ENCODE peak calls at places on chromosome 20, in ten cellular contexts. Q is sigmoid colon, A is tibial nerve, E is esophagus squamous epithelium, V is right lobe of liver, I is IMR-90, D is suprapubic skin, R is breast epithelium, X is heart left ventricle, G is transverse colon. Z is an unnamed sample.

GRCh38 chr20:39624316-39624715 is 662.2 kb downstream of the DHX35 start:
- DNase-seq in V (no peak), R (no peak), A (no peak), D (no peak), X (no peak), Q (no peak), E (no peak), G (no peak), I (no peak), Z (no peak)

GRCh38 chr20:55918471-55918870 is 86.8 kb downstream of the CBLN4 start:
- DNase-seq in Q (no peak), G (no peak), X (no peak), I (no peak), V (no peak), D (no peak), A (no peak), R (no peak), E (no peak), Z (no peak)

GRCh38 chr20:21808863-21809664 is 103.6 kb downstream of the PAX1 start:
- DNase-seq in A (peak; percentile 45), E (no peak), D (no peak), I (no peak), V (peak; percentile 66), Q (no peak), G (peak; percentile 36), R (peak; percentile 61), X (peak; percentile 25), Z (peak; percentile 86)

GRCh38 chr20:62775206-62775605 is 21.1 kb upstream of the MRGBP start:
- DNase-seq in X (no peak), V (no peak), I (no peak), Q (no peak), D (no peak), E (no peak), G (no peak), A (no peak), R (no peak), Z (no peak)

GRCh38 chr20:14716251-14716650 is 378.8 kb upstream of the FLRT3 start:
- DNase-seq in G (no peak), I (no peak), D (no peak), R (no peak), E (no peak), Q (no peak), A (no peak), V (no peak), X (no peak), Z (no peak)

GRCh38 chr20:43919686-43920403 is 5.2 kb downstream of the TOX2 start:
- DNase-seq in E (no peak), Q (no peak), X (no peak), D (no peak), A (no peak), V (no peak), G (no peak), R (no peak), I (no peak), Z (no peak)

GRCh38 chr20:9298906-9299305 is 215.5 kb upstream of the LAMP5 start:
- DNase-seq in X (no peak), I (no peak), D (no peak), Q (no peak), E (no peak), V (no peak), G (no peak), A (no peak), R (no peak), Z (no peak)

GRCh38 chr20:61436268-61436667 is 184.2 kb downstream of the CDH4 start:
- DNase-seq in A (no peak), D (no peak), R (no peak), X (no peak), E (no peak), V (no peak), Q (no peak), I (peak; percentile 61), G (no peak), Z (no peak)

GRCh38 chr20:53664121-53664520 is 70.5 kb upstream of the ZNF217 start:
- DNase-seq in V (no peak), A (no peak), X (no peak), G (peak; percentile 41), D (no peak), Q (no peak), E (no peak), R (no peak), I (no peak), Z (no peak)

GRCh38 chr20:22921595-22922421 is 113.3 kb upstream of the SSTR4 start:
- DNase-seq in I (peak; percentile 8), R (no peak), D (no peak), V (no peak), Q (no peak), G (no peak), E (no peak), A (no peak), X (no peak), Z (no peak)

GRCh38 chr20:63098195-63098810 is 91.5 kb upstream of the BHLHE23 start:
- DNase-seq in G (peak; percentile 2), I (no peak), R (peak; percentile 40), D (peak; percentile 23), E (no peak), A (no peak), V (peak; percentile 24), X (peak; percentile 2), Q (peak; percentile 25), Z (no peak)

GRCh38 chr20:33655164-33655563 is 7.0 kb upstream of the C20orf144 start:
- DNase-seq in G (no peak), Q (peak; percentile 62), R (no peak), X (no peak), V (no peak), A (no peak), I (no peak), E (no peak), D (no peak), Z (no peak)

GRCh38 chr20:18273738-18274137 is 14.6 kb upstream of the ZNF133 start:
- DNase-seq in Q (no peak), D (no peak), A (no peak), R (no peak), G (no peak), X (no peak), V (no peak), E (no peak), I (no peak), Z (no peak)

GRCh38 chr20:16017656-16018055 is 555.6 kb downstream of the KIF16B start:
- DNase-seq in Q (no peak), I (no peak), R (no peak), X (no peak), D (no peak), G (no peak), E (no peak), V (no peak), A (no peak), Z (no peak)

GRCh38 chr20:13262701-13263335 is 41.7 kb downstream of the ISM1 start:
- DNase-seq in A (no peak), V (no peak), I (no peak), R (no peak), Q (no peak), G (no peak), D (no peak), E (no peak), X (no peak), Z (no peak)

GRCh38 chr20:36575066-36575743 is 1.8 kb downstream of the TGIF2 start:
- DNase-seq in D (peak; percentile 80), I (peak; percentile 54), X (peak; percentile 50), G (peak; percentile 53), A (peak; percentile 38), E (no peak), Q (peak; percentile 87), V (peak; percentile 62), R (peak; percentile 59), Z (peak; percentile 76)

GRCh38 chr20:2631228-2631627 is 21.2 kb upstream of the NOP56 start:
- DNase-seq in V (no peak), Q (no peak), I (no peak), E (no peak), X (no peak), G (no peak), A (no peak), R (no peak), D (no peak), Z (no peak)

GRCh38 chr20:35277531-35278395 is at the start of gene MMP24OS:
- DNase-seq in Q (peak; percentile 96), G (peak; percentile 94), I (peak; percentile 82), E (peak; percentile 25), R (peak; percentile 90), V (peak; percentile 94), A (peak; percentile 82), D (peak; percentile 95), X (peak; percentile 95), Z (peak; percentile 91)
- TF ChIP-seq POLR2A in Q (peak; percentile 80), G (peak; percentile 96), I (peak; percentile 91), E (no peak), R (peak; percentile 83), V (peak; percentile 90), A (peak; percentile 96), D (peak; percentile 48), X (peak; percentile 88), Z (no peak)

DNA sequence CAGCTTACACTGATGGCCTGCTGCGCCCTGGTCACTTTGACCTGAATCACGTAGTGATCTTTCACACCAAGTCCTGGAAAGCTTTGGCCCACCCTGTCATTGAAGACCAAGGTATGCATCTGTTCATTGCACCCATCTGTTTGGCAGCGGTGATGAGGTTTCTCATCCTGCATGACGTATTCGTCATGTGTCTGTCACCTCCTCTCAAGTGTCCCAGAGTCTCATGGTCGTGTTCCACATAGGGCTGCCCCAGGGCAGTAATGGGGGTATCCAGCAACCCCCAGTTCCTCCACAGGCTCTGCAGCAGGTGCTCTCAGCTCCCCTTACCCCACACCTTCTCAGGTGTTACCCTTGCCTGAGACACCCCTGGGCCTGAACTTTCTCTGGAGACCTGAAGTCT is 104.1 kb downstream of the SYNDIG1 start:
- DNase-seq in D (no peak), V (no peak), R (no peak), G (no peak), A (no peak), E (no peak), Q (no peak), I (no peak), X (no peak), Z (no peak)
- H3K27me3 ChIP-seq in D (no peaks in the 10 kb centered on the region), V (no peaks in the 10 kb centered on the region), R (no peaks in the 10 kb centered on the region), G (no peaks in the 10 kb centered on the region), A (no peaks in the 10 kb centered on the region), E (no peaks in the 10 kb centered on the region), Q (no peaks in the 10 kb centered on the region), I (no peaks in the 10 kb centered on the region), X (no peaks in the 10 kb centered on the region), Z (no peaks in the 10 kb centered on the region)

DNA sequence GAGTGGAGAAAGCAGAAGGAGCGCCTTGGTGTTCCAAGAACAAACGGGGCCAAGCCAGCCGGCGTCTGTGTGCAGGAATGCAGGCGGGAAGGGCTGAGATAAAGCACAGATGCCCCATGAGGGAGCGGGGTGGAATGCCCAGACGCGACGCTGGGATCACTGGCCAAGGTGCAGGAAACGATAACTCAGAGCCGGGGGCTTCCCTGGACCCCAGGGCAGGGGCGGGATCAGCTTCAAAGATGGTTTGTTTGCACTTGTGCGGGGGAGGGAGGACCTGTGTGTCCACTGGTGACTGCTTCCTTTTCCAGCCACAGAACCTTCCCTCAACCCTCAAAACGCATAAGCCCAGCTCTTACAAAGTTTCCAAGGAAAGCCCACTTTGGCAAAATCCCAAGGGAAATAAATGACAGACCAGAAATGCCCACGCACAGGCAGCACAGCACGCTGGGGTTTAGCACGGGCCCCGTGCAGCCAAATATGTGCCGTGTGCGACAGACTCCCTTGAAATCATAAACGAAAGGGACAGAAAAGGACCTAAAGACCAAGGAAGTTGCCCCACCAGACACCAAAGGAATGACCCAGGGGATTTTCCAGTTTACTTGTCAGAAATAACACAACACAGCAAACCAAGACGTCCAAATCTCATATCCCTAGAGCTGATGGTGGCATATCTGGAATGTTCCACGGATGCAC is 113.9 kb downstream of the NFATC2 start:
- DNase-seq in G (peak; percentile 33), Q (peak; percentile 85), R (no peak), V (peak; percentile 57), A (peak; percentile 32), X (peak; percentile 51), D (no peak), E (no peak), I (peak; percentile 44), Z (peak; percentile 74)
- H3K4me1 ChIP-seq in G (peaks cover 4% of the 10 kb centered on the region), Q (peaks cover 23% of the 10 kb centered on the region), R (no peaks in the 10 kb centered on the region), V (peaks cover 16% of the 10 kb centered on the region), A (no peaks in the 10 kb centered on the region), X (peaks cover 5% of the 10 kb centered on the region), D (no peaks in the 10 kb centered on the region), E (peaks cover 14% of the 10 kb centered on the region), I (peaks cover 2% of the 10 kb centered on the region), Z (peaks cover 18% of the 10 kb centered on the region)

GRCh38 chr20:41050361-41051019 is 21.9 kb downstream of the TOP1 start:
- DNase-seq in I (peak; percentile 68), Q (no peak), V (no peak), D (no peak), R (no peak), X (no peak), A (no peak), E (no peak), G (no peak), Z (peak; percentile 31)
- TF ChIP-seq POLR2A in I (no peak), Q (no peak), V (no peak), D (no peak), R (no peak), X (no peak), A (no peak), E (no peak), G (no peak), Z (no peak)